ENCODE peak calls at places on chromosomes 6 and 20, in six cellular contexts. One of them, this sample, is unnamed.
A peak's percentile ranks its signal among the peaks of the same experiment; 100 is the strongest.

GRCh38 chr6:124670801-124671200 is 291.4 kb upstream of the RNF217 start:
- DNase-seq in stimulated activated naive CD8-positive, alpha-beta T cell treated with anti-CD3 and anti-CD28 coated beads, Interleukin-15, amount 100 ng/mL, for 72 hours: no peak
- DNase-seq in myocyte: no peak
- DNase-seq in anterior cingulate cortex: no peak
- DNase-seq in activated T-helper 1 cell treated with anti-CD3 and anti-CD28 coated beads, Interleukin-2, amount 50 U/mL, for 16 hours: no peak
- DNase-seq in substantia nigra: no peak
- DNase-seq in this sample: no peak

GRCh38 chr6:154218787-154219186 is 137.8 kb downstream of the IPCEF1 start:
- DNase-seq in stimulated activated naive CD8-positive, alpha-beta T cell treated with anti-CD3 and anti-CD28 coated beads, Interleukin-15, amount 100 ng/mL, for 72 hours: no peak
- DNase-seq in substantia nigra: no peak
- DNase-seq in anterior cingulate cortex: no peak
- DNase-seq in myocyte: no peak
- DNase-seq in activated T-helper 1 cell treated with anti-CD3 and anti-CD28 coated beads, Interleukin-2, amount 50 U/mL, for 16 hours: no peak
- DNase-seq in this sample: no peak

GRCh38 chr6:5726976-5727718 is 279.6 kb downstream of the NRN1 start:
- DNase-seq in anterior cingulate cortex: no peak
- DNase-seq in substantia nigra: no peak
- DNase-seq in stimulated activated naive CD8-positive, alpha-beta T cell treated with anti-CD3 and anti-CD28 coated beads, Interleukin-15, amount 100 ng/mL, for 72 hours: no peak
- DNase-seq in myocyte: peak; percentile 91
- DNase-seq in activated T-helper 1 cell treated with anti-CD3 and anti-CD28 coated beads, Interleukin-2, amount 50 U/mL, for 16 hours: no peak
- DNase-seq in this sample: peak; percentile 80

GRCh38 chr6:146154197-146154596 is 125.3 kb downstream of the GRM1 start:
- DNase-seq in activated T-helper 1 cell treated with anti-CD3 and anti-CD28 coated beads, Interleukin-2, amount 50 U/mL, for 16 hours: no peak
- DNase-seq in myocyte: peak; percentile 3
- DNase-seq in substantia nigra: no peak
- DNase-seq in stimulated activated naive CD8-positive, alpha-beta T cell treated with anti-CD3 and anti-CD28 coated beads, Interleukin-15, amount 100 ng/mL, for 72 hours: no peak
- DNase-seq in anterior cingulate cortex: no peak
- DNase-seq in this sample: no peak

GRCh38 chr6:109498049-109498448 is 15.0 kb upstream of the ZBTB24 start:
- DNase-seq in anterior cingulate cortex: no peak
- DNase-seq in activated T-helper 1 cell treated with anti-CD3 and anti-CD28 coated beads, Interleukin-2, amount 50 U/mL, for 16 hours: no peak
- DNase-seq in stimulated activated naive CD8-positive, alpha-beta T cell treated with anti-CD3 and anti-CD28 coated beads, Interleukin-15, amount 100 ng/mL, for 72 hours: no peak
- DNase-seq in myocyte: no peak
- DNase-seq in substantia nigra: no peak
- DNase-seq in this sample: no peak

GRCh38 chr20:43349841-43350240 is 107.9 kb upstream of the SRSF6 start:
- DNase-seq in anterior cingulate cortex: no peak
- DNase-seq in myocyte: no peak
- DNase-seq in stimulated activated naive CD8-positive, alpha-beta T cell treated with anti-CD3 and anti-CD28 coated beads, Interleukin-15, amount 100 ng/mL, for 72 hours: no peak
- DNase-seq in activated T-helper 1 cell treated with anti-CD3 and anti-CD28 coated beads, Interleukin-2, amount 50 U/mL, for 16 hours: no peak
- DNase-seq in substantia nigra: no peak
- DNase-seq in this sample: no peak

GRCh38 chr6:1644516-1644915 is 34.8 kb downstream of the FOXC1 start:
- DNase-seq in stimulated activated naive CD8-positive, alpha-beta T cell treated with anti-CD3 and anti-CD28 coated beads, Interleukin-15, amount 100 ng/mL, for 72 hours: no peak
- DNase-seq in substantia nigra: no peak
- DNase-seq in myocyte: no peak
- DNase-seq in activated T-helper 1 cell treated with anti-CD3 and anti-CD28 coated beads, Interleukin-2, amount 50 U/mL, for 16 hours: no peak
- DNase-seq in anterior cingulate cortex: no peak
- DNase-seq in this sample: no peak

GRCh38 chr6:43395822-43396221 is 26.4 kb upstream of the ZNF318 start:
- DNase-seq in activated T-helper 1 cell treated with anti-CD3 and anti-CD28 coated beads, Interleukin-2, amount 50 U/mL, for 16 hours: no peak
- DNase-seq in anterior cingulate cortex: no peak
- DNase-seq in substantia nigra: peak; percentile 2
- DNase-seq in stimulated activated naive CD8-positive, alpha-beta T cell treated with anti-CD3 and anti-CD28 coated beads, Interleukin-15, amount 100 ng/mL, for 72 hours: no peak
- DNase-seq in myocyte: peak; percentile 47
- DNase-seq in this sample: no peak

GRCh38 chr20:10984294-10984693 is 310.5 kb upstream of the JAG1 start:
- DNase-seq in activated T-helper 1 cell treated with anti-CD3 and anti-CD28 coated beads, Interleukin-2, amount 50 U/mL, for 16 hours: no peak
- DNase-seq in stimulated activated naive CD8-positive, alpha-beta T cell treated with anti-CD3 and anti-CD28 coated beads, Interleukin-15, amount 100 ng/mL, for 72 hours: no peak
- DNase-seq in anterior cingulate cortex: no peak
- DNase-seq in substantia nigra: no peak
- DNase-seq in myocyte: no peak
- DNase-seq in this sample: no peak

GRCh38 chr20:22684072-22684762 is 99.8 kb upstream of the FOXA2 start:
- DNase-seq in substantia nigra: no peak
- DNase-seq in anterior cingulate cortex: peak; percentile 36
- DNase-seq in activated T-helper 1 cell treated with anti-CD3 and anti-CD28 coated beads, Interleukin-2, amount 50 U/mL, for 16 hours: no peak
- DNase-seq in stimulated activated naive CD8-positive, alpha-beta T cell treated with anti-CD3 and anti-CD28 coated beads, Interleukin-15, amount 100 ng/mL, for 72 hours: peak; percentile 33
- DNase-seq in myocyte: peak; percentile 80
- DNase-seq in this sample: peak; percentile 76

GRCh38 chr20:10524034-10524476 is 89.0 kb downstream of the SLX4IP start:
- DNase-seq in anterior cingulate cortex: no peak
- DNase-seq in substantia nigra: peak; percentile 22
- DNase-seq in activated T-helper 1 cell treated with anti-CD3 and anti-CD28 coated beads, Interleukin-2, amount 50 U/mL, for 16 hours: no peak
- DNase-seq in myocyte: peak; percentile 78
- DNase-seq in stimulated activated naive CD8-positive, alpha-beta T cell treated with anti-CD3 and anti-CD28 coated beads, Interleukin-15, amount 100 ng/mL, for 72 hours: no peak
- DNase-seq in this sample: no peak

GRCh38 chr20:10481671-10482070 is 46.6 kb downstream of the SLX4IP start:
- DNase-seq in stimulated activated naive CD8-positive, alpha-beta T cell treated with anti-CD3 and anti-CD28 coated beads, Interleukin-15, amount 100 ng/mL, for 72 hours: no peak
- DNase-seq in substantia nigra: no peak
- DNase-seq in activated T-helper 1 cell treated with anti-CD3 and anti-CD28 coated beads, Interleukin-2, amount 50 U/mL, for 16 hours: no peak
- DNase-seq in myocyte: peak; percentile 40
- DNase-seq in anterior cingulate cortex: no peak
- DNase-seq in this sample: no peak

GRCh38 chr20:59678286-59678685 is 73.9 kb downstream of the PHACTR3 start:
- DNase-seq in myocyte: no peak
- DNase-seq in activated T-helper 1 cell treated with anti-CD3 and anti-CD28 coated beads, Interleukin-2, amount 50 U/mL, for 16 hours: no peak
- DNase-seq in substantia nigra: no peak
- DNase-seq in anterior cingulate cortex: no peak
- DNase-seq in stimulated activated naive CD8-positive, alpha-beta T cell treated with anti-CD3 and anti-CD28 coated beads, Interleukin-15, amount 100 ng/mL, for 72 hours: no peak
- DNase-seq in this sample: no peak

GRCh38 chr6:163086563-163086895 is 328.0 kb upstream of the QKI start:
- DNase-seq in substantia nigra: no peak
- DNase-seq in myocyte: no peak
- DNase-seq in stimulated activated naive CD8-positive, alpha-beta T cell treated with anti-CD3 and anti-CD28 coated beads, Interleukin-15, amount 100 ng/mL, for 72 hours: no peak
- DNase-seq in anterior cingulate cortex: no peak
- DNase-seq in activated T-helper 1 cell treated with anti-CD3 and anti-CD28 coated beads, Interleukin-2, amount 50 U/mL, for 16 hours: no peak
- DNase-seq in this sample: peak; percentile 45

GRCh38 chr6:161233986-161234620 is 39.8 kb downstream of the AGPAT4 start:
- DNase-seq in myocyte: peak; percentile 81
- DNase-seq in anterior cingulate cortex: peak; percentile 58
- DNase-seq in stimulated activated naive CD8-positive, alpha-beta T cell treated with anti-CD3 and anti-CD28 coated beads, Interleukin-15, amount 100 ng/mL, for 72 hours: no peak
- DNase-seq in activated T-helper 1 cell treated with anti-CD3 and anti-CD28 coated beads, Interleukin-2, amount 50 U/mL, for 16 hours: no peak
- DNase-seq in substantia nigra: peak; percentile 42
- DNase-seq in this sample: peak; percentile 97

GRCh38 chr6:70289299-70289698 is 13.6 kb downstream of the COL9A1 start:
- DNase-seq in substantia nigra: no peak
- DNase-seq in stimulated activated naive CD8-positive, alpha-beta T cell treated with anti-CD3 and anti-CD28 coated beads, Interleukin-15, amount 100 ng/mL, for 72 hours: no peak
- DNase-seq in anterior cingulate cortex: no peak
- DNase-seq in myocyte: peak; percentile 26
- DNase-seq in activated T-helper 1 cell treated with anti-CD3 and anti-CD28 coated beads, Interleukin-2, amount 50 U/mL, for 16 hours: no peak
- DNase-seq in this sample: no peak

GRCh38 chr20:16664031-16664430 is 65.8 kb upstream of the SNRPB2 start:
- DNase-seq in substantia nigra: no peak
- DNase-seq in activated T-helper 1 cell treated with anti-CD3 and anti-CD28 coated beads, Interleukin-2, amount 50 U/mL, for 16 hours: no peak
- DNase-seq in stimulated activated naive CD8-positive, alpha-beta T cell treated with anti-CD3 and anti-CD28 coated beads, Interleukin-15, amount 100 ng/mL, for 72 hours: no peak
- DNase-seq in myocyte: peak; percentile 89
- DNase-seq in anterior cingulate cortex: no peak
- DNase-seq in this sample: no peak

GRCh38 chr20:37680420-37680819 is 13.4 kb upstream of the CTNNBL1 start:
- DNase-seq in substantia nigra: no peak
- DNase-seq in stimulated activated naive CD8-positive, alpha-beta T cell treated with anti-CD3 and anti-CD28 coated beads, Interleukin-15, amount 100 ng/mL, for 72 hours: no peak
- DNase-seq in activated T-helper 1 cell treated with anti-CD3 and anti-CD28 coated beads, Interleukin-2, amount 50 U/mL, for 16 hours: no peak
- DNase-seq in anterior cingulate cortex: no peak
- DNase-seq in myocyte: peak; percentile 18
- DNase-seq in this sample: peak; percentile 61

GRCh38 chr6:41622210-41622990 is 15.9 kb upstream of the MDFI start:
- DNase-seq in stimulated activated naive CD8-positive, alpha-beta T cell treated with anti-CD3 and anti-CD28 coated beads, Interleukin-15, amount 100 ng/mL, for 72 hours: no peak
- DNase-seq in substantia nigra: no peak
- DNase-seq in anterior cingulate cortex: no peak
- DNase-seq in myocyte: no peak
- DNase-seq in activated T-helper 1 cell treated with anti-CD3 and anti-CD28 coated beads, Interleukin-2, amount 50 U/mL, for 16 hours: no peak
- DNase-seq in this sample: no peak

GRCh38 chr6:161921602-161922400 is 647.9 kb upstream of the AGPAT4 start:
- DNase-seq in anterior cingulate cortex: no peak
- DNase-seq in myocyte: no peak
- DNase-seq in substantia nigra: no peak
- DNase-seq in activated T-helper 1 cell treated with anti-CD3 and anti-CD28 coated beads, Interleukin-2, amount 50 U/mL, for 16 hours: no peak
- DNase-seq in stimulated activated naive CD8-positive, alpha-beta T cell treated with anti-CD3 and anti-CD28 coated beads, Interleukin-15, amount 100 ng/mL, for 72 hours: no peak
- DNase-seq in this sample: no peak

This sample was measured in RPMI7951.